ENCODE peak calls at places on chromosomes 13 and 19, in five cellular contexts. One of them, this sample, is unnamed.

GRCh38 chr19:10474962-10475451 is 28.1 kb downstream of the KEAP1 start:
- DNase-seq in HCT116: no peak
- DNase-seq in A549: no peak
- DNase-seq in GM12878: no peak
- DNase-seq in HepG2: no peak
- DNase-seq in this sample: peak; percentile 70

GRCh38 chr13:94987869-94988268 is 275.5 kb upstream of the SOX21 start:
- DNase-seq in HCT116: no peak
- DNase-seq in A549: no peak
- DNase-seq in GM12878: no peak
- DNase-seq in HepG2: no peak
- DNase-seq in this sample: no peak

GRCh38 chr19:41367848-41368301 is 3.9 kb upstream of the B9D2 start:
- DNase-seq in HCT116: no peak
- DNase-seq in A549: peak; percentile 71
- DNase-seq in GM12878: no peak
- DNase-seq in HepG2: no peak
- DNase-seq in this sample: peak; percentile 85

GRCh38 chr19:40613669-40614594 is 12.8 kb downstream of the LTBP4 start:
- DNase-seq in HCT116: peak; percentile 89
- DNase-seq in A549: peak; percentile 72
- DNase-seq in GM12878: peak; percentile 57
- DNase-seq in HepG2: no peak
- DNase-seq in this sample: peak; percentile 76

GRCh38 chr13:113604186-113604585 is 19.6 kb downstream of the TFDP1 start:
- DNase-seq in HCT116: no peak
- DNase-seq in A549: no peak
- DNase-seq in GM12878: no peak
- DNase-seq in HepG2: no peak
- DNase-seq in this sample: no peak

GRCh38 chr13:46012404-46012803 is 40.1 kb downstream of the ZC3H13 start:
- DNase-seq in HCT116: no peak
- DNase-seq in A549: no peak
- DNase-seq in GM12878: no peak
- DNase-seq in HepG2: no peak
- DNase-seq in this sample: no peak

GRCh38 chr13:79528759-79529191 is 47.8 kb downstream of the NDFIP2 start:
- DNase-seq in HCT116: no peak
- DNase-seq in A549: no peak
- DNase-seq in GM12878: no peak
- DNase-seq in HepG2: no peak
- DNase-seq in this sample: no peak

GRCh38 chr13:45737571-45738002 is 35.5 kb downstream of the CBY2 start:
- DNase-seq in HCT116: peak; percentile 16
- DNase-seq in A549: no peak
- DNase-seq in GM12878: no peak
- DNase-seq in HepG2: no peak
- DNase-seq in this sample: peak; percentile 44

GRCh38 chr13:42370229-42370628 is 98.3 kb downstream of the AKAP11 start:
- DNase-seq in HCT116: no peak
- DNase-seq in A549: no peak
- DNase-seq in GM12878: no peak
- DNase-seq in HepG2: no peak
- DNase-seq in this sample: no peak

GRCh38 chr19:43462383-43462782 is 3.0 kb downstream of the LYPD3 start:
- DNase-seq in HCT116: no peak
- DNase-seq in A549: no peak
- DNase-seq in GM12878: no peak
- DNase-seq in HepG2: no peak
- DNase-seq in this sample: no peak

GRCh38 chr19:44846455-44847143 is 502 bp downstream of the NECTIN2 start:
- DNase-seq in HCT116: no peak
- DNase-seq in A549: no peak
- DNase-seq in GM12878: no peak
- DNase-seq in HepG2: no peak
- DNase-seq in this sample: peak; percentile 12

GRCh38 chr19:41427647-41428480 is 690 bp upstream of the B3GNT8 start:
- DNase-seq in HCT116: no peak
- DNase-seq in A549: no peak
- DNase-seq in GM12878: no peak
- DNase-seq in HepG2: no peak
- DNase-seq in this sample: peak; percentile 61

GRCh38 chr13:23673354-23673753 is 103.1 kb downstream of the TNFRSF19 start:
- DNase-seq in HCT116: no peak
- DNase-seq in A549: no peak
- DNase-seq in GM12878: no peak
- DNase-seq in HepG2: no peak
- DNase-seq in this sample: no peak

GRCh38 chr13:58953638-58954037 is 1210.1 kb downstream of the DIAPH3 start:
- DNase-seq in HCT116: no peak
- DNase-seq in A549: no peak
- DNase-seq in GM12878: peak; percentile 87
- DNase-seq in HepG2: no peak
- DNase-seq in this sample: no peak

GRCh38 chr19:29928831-29929230 is 13.2 kb upstream of the URI1 start:
- DNase-seq in HCT116: no peak
- DNase-seq in A549: no peak
- DNase-seq in GM12878: peak; percentile 72
- DNase-seq in HepG2: no peak
- DNase-seq in this sample: no peak

GRCh38 chr13:112455476-112456059 is 79.4 kb downstream of the SPACA7 start:
- DNase-seq in HCT116: no peak
- DNase-seq in A549: no peak
- DNase-seq in GM12878: no peak
- DNase-seq in HepG2: no peak
- DNase-seq in this sample: no peak

GRCh38 chr19:17333611-17334413 is 843 bp downstream of the ANO8 start:
- DNase-seq in HCT116: peak; percentile 71
- DNase-seq in A549: peak; percentile 38
- DNase-seq in GM12878: peak; percentile 16
- DNase-seq in HepG2: no peak
- DNase-seq in this sample: peak; percentile 69

GRCh38 chr19:41328157-41328817 is 18.3 kb downstream of the CCDC97 start:
- DNase-seq in HCT116: no peak
- DNase-seq in A549: no peak
- DNase-seq in GM12878: no peak
- DNase-seq in HepG2: no peak
- DNase-seq in this sample: peak; percentile 21

GRCh38 chr13:76009491-76009890 is 373.4 kb downstream of the LMO7 start:
- DNase-seq in HCT116: no peak
- DNase-seq in A549: peak; percentile 2
- DNase-seq in GM12878: no peak
- DNase-seq in HepG2: no peak
- DNase-seq in this sample: no peak

GRCh38 chr13:80010286-80010831 is 330.6 kb downstream of the SPRY2 start:
- DNase-seq in HCT116: no peak
- DNase-seq in A549: no peak
- DNase-seq in GM12878: no peak
- DNase-seq in HepG2: no peak
- DNase-seq in this sample: no peak

GRCh38 chr13:106234656-106235055 is 300.8 kb downstream of the EFNB2 start:
- DNase-seq in HCT116: no peak
- DNase-seq in A549: no peak
- DNase-seq in GM12878: no peak
- DNase-seq in HepG2: no peak
- DNase-seq in this sample: no peak

GRCh38 chr19:18781885-18782527 is 9.1 kb downstream of the COMP start:
- DNase-seq in HCT116: no peak
- DNase-seq in A549: no peak
- DNase-seq in GM12878: no peak
- DNase-seq in HepG2: no peak
- DNase-seq in this sample: no peak

GRCh38 chr13:74064805-74065204 is 69.4 kb downstream of the KLF12 start:
- DNase-seq in HCT116: no peak
- DNase-seq in A549: no peak
- DNase-seq in GM12878: no peak
- DNase-seq in HepG2: no peak
- DNase-seq in this sample: no peak

GRCh38 chr13:74132152-74132767 is 1.9 kb downstream of the KLF12 start:
- DNase-seq in HCT116: no peak
- DNase-seq in A549: no peak
- DNase-seq in GM12878: no peak
- DNase-seq in HepG2: peak; percentile 15
- DNase-seq in this sample: no peak

GRCh38 chr19:46537136-46538097 is 41.8 kb upstream of the PNMA8B start:
- DNase-seq in HCT116: no peak
- DNase-seq in A549: peak; percentile 59
- DNase-seq in GM12878: no peak
- DNase-seq in HepG2: no peak
- DNase-seq in this sample: peak; percentile 67

GRCh38 chr13:114067886-114068722 is 64.3 kb downstream of the RASA3 start:
- DNase-seq in HCT116: no peak
- DNase-seq in A549: no peak
- DNase-seq in GM12878: no peak
- DNase-seq in HepG2: no peak
- DNase-seq in this sample: no peak

GRCh38 chr13:35979378-35979911 is 151.7 kb downstream of the DCLK1 start:
- DNase-seq in HCT116: no peak
- DNase-seq in A549: no peak
- DNase-seq in GM12878: no peak
- DNase-seq in HepG2: no peak
- DNase-seq in this sample: no peak

GRCh38 chr19:48738557-48739399 is 1.6 kb downstream of the RASIP1 start:
- DNase-seq in HCT116: peak; percentile 82
- DNase-seq in A549: peak; percentile 87
- DNase-seq in GM12878: peak; percentile 11
- DNase-seq in HepG2: peak; percentile 92
- DNase-seq in this sample: peak; percentile 99

GRCh38 chr13:26050568-26051230 is 1.1 kb downstream of the SHISA2 start:
- DNase-seq in HCT116: no peak
- DNase-seq in A549: no peak
- DNase-seq in GM12878: no peak
- DNase-seq in HepG2: no peak
- DNase-seq in this sample: no peak

GRCh38 chr19:1147934-1148549 is 26.0 kb downstream of the SBNO2 start:
- DNase-seq in HCT116: no peak
- DNase-seq in A549: no peak
- DNase-seq in GM12878: no peak
- DNase-seq in HepG2: no peak
- DNase-seq in this sample: no peak

GRCh38 chr13:95456837-95457236 is 95.7 kb upstream of the CLDN10 start:
- DNase-seq in HCT116: no peak
- DNase-seq in A549: no peak
- DNase-seq in GM12878: no peak
- DNase-seq in HepG2: no peak
- DNase-seq in this sample: no peak

GRCh38 chr19:12095111-12095790 is 30.7 kb downstream of the ZNF844 start:
- DNase-seq in HCT116: no peak
- DNase-seq in A549: no peak
- DNase-seq in GM12878: no peak
- DNase-seq in HepG2: no peak
- DNase-seq in this sample: no peak

GRCh38 chr13:32905063-32905863 is 111.0 kb upstream of the KL start:
- DNase-seq in HCT116: no peak
- DNase-seq in A549: no peak
- DNase-seq in GM12878: peak; percentile 78
- DNase-seq in HepG2: no peak
- DNase-seq in this sample: no peak
- TF ChIP-seq CEBPB in HCT116: no peak
- TF ChIP-seq CEBPB in A549: no peak
- TF ChIP-seq CEBPB in GM12878: no peak
- TF ChIP-seq CEBPB in HepG2: no peak
- TF ChIP-seq CEBPB in this sample: no peak

GRCh38 chr19:35247526-35248309 is 1.1 kb upstream of the LSR start:
- DNase-seq in HCT116: peak; percentile 95
- DNase-seq in A549: peak; percentile 78
- DNase-seq in GM12878: peak; percentile 46
- DNase-seq in HepG2: peak; percentile 87
- DNase-seq in this sample: peak; percentile 92
- TF ChIP-seq REST in HCT116: no peak
- TF ChIP-seq REST in A549: no peak
- TF ChIP-seq REST in GM12878: no peak
- TF ChIP-seq REST in HepG2: no peak
- TF ChIP-seq REST in this sample: no peak

GRCh38 chr13:21012841-21013681 is 48.3 kb downstream of the LATS2 start:
- DNase-seq in HCT116: no peak
- DNase-seq in A549: no peak
- DNase-seq in GM12878: no peak
- DNase-seq in HepG2: no peak
- DNase-seq in this sample: no peak

GRCh38 chr13:21013682-21014038 is 47.7 kb downstream of the LATS2 start:
- DNase-seq in HCT116: no peak
- DNase-seq in A549: no peak
- DNase-seq in GM12878: no peak
- DNase-seq in HepG2: no peak
- DNase-seq in this sample: no peak

GRCh38 chr13:21014139-21014665 is 47.2 kb downstream of the LATS2 start:
- DNase-seq in HCT116: no peak
- DNase-seq in A549: no peak
- DNase-seq in GM12878: no peak
- DNase-seq in HepG2: no peak
- DNase-seq in this sample: no peak

GRCh38 chr13:21015284-21015683 is 46.1 kb downstream of the LATS2 start:
- DNase-seq in HCT116: no peak
- DNase-seq in A549: no peak
- DNase-seq in GM12878: no peak
- DNase-seq in HepG2: no peak
- DNase-seq in this sample: no peak

GRCh38 chr13:21014666-21015170 is 46.7 kb downstream of the LATS2 start:
- DNase-seq in HCT116: no peak
- DNase-seq in A549: no peak
- DNase-seq in GM12878: no peak
- DNase-seq in HepG2: peak; percentile 79
- DNase-seq in this sample: no peak
- TF ChIP-seq CEBPB in HCT116: no peak
- TF ChIP-seq CEBPB in A549: no peak
- TF ChIP-seq CEBPB in GM12878: no peak
- TF ChIP-seq CEBPB in HepG2: no peak
- TF ChIP-seq CEBPB in this sample: no peak

DNA sequence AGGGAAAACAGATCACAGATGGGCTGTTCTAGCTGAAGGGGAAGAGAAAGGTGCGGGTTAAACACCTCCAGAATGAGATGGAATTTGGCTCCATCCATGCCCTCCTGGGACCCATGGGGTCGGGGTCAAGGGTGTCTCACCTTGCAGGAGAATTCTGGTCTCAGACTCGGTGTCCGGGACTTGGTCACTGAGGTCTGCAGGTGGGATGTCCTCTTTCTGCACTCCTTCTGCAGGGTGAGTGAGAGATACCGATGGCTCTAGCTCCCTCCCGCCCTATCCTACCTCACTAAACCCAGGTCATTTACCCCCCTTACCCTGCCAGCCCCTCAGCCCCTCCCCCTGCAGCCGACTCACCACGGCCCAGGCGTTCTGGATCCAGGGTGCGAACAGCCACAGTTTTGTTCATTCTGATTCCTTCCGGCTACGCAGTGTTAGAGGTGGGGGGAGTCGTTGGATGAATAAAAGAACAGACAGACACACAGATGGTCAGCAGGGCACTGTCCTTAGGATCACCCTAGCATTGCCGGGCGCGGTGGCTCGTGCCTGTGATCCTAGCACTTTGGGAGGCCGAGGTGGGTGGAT is 24.1 kb downstream of the C3 start:
- DNase-seq in HCT116: no peak
- DNase-seq in A549: no peak
- DNase-seq in GM12878: no peak
- DNase-seq in HepG2: no peak
- DNase-seq in this sample: no peak
- TF ChIP-seq REST in HCT116: no peak
- TF ChIP-seq REST in A549: no peak
- TF ChIP-seq REST in GM12878: no peak
- TF ChIP-seq REST in HepG2: no peak
- TF ChIP-seq REST in this sample: no peak